ENCODE peak calls at places on chromosomes 13 and 19, in five cellular contexts. D, W, N, K and P are unnamed samples.

GRCh38 chr19:2735374-2735773 is 4.4 kb downstream of the SLC39A3 start:
- DNase-seq in D (no peak), W (no peak), N (no peak), K (no peak), P (no peak)

GRCh38 chr13:47480121-47480520 is 521.0 kb downstream of the SUCLA2 start:
- DNase-seq in D (no peak), W (no peak), N (no peak), K (no peak), P (no peak)

GRCh38 chr19:34999498-35000337 is at the start of gene GRAMD1A:
- DNase-seq in D (peak; percentile 86), W (peak; percentile 61), N (peak; percentile 95), K (peak; percentile 87), P (peak; percentile 88)

GRCh38 chr19:4379383-4380253 is 20.7 kb downstream of the SH3GL1 start:
- DNase-seq in D (no peak), W (peak; percentile 88), N (no peak), K (no peak), P (peak; percentile 84)

GRCh38 chr19:16386619-16387240 is 62.1 kb downstream of the KLF2 start:
- DNase-seq in D (no peak), W (no peak), N (peak; percentile 63), K (peak; percentile 72), P (no peak)

GRCh38 chr19:2841858-2842574 is 741 bp downstream of the ZNF555 start:
- DNase-seq in D (no peak), W (no peak), N (peak; percentile 58), K (no peak), P (no peak)

GRCh38 chr13:65378943-65379519 is 1851.1 kb downstream of the PCDH9 start:
- DNase-seq in D (no peak), W (no peak), N (no peak), K (no peak), P (no peak)

GRCh38 chr13:34031629-34032028 is 213.7 kb downstream of the RFC3 start:
- DNase-seq in D (no peak), W (no peak), N (no peak), K (no peak), P (no peak)

GRCh38 chr19:20079487-20079886 is 1.7 kb downstream of the ZNF90 start:
- DNase-seq in D (no peak), W (no peak), N (no peak), K (no peak), P (no peak)

GRCh38 chr19:34985249-34986022 is 14.7 kb upstream of the GRAMD1A start:
- DNase-seq in D (peak; percentile 54), W (no peak), N (no peak), K (peak; percentile 72), P (peak; percentile 51)

GRCh38 chr19:34481861-34482379 is 362 bp downstream of the WTIP start:
- DNase-seq in D (no peak), W (no peak), N (no peak), K (no peak), P (no peak)

GRCh38 chr19:28171983-28172382 is 1041.0 kb downstream of the UQCRFS1 start:
- DNase-seq in D (no peak), W (no peak), N (no peak), K (no peak), P (no peak)

GRCh38 chr19:28176193-28176592 is 1036.8 kb downstream of the UQCRFS1 start:
- DNase-seq in D (no peak), W (no peak), N (no peak), K (no peak), P (no peak)
- H3K27me3 ChIP-seq in D (no peaks in the 10 kb centered on the region), W (no peaks in the 10 kb centered on the region), N (no peaks in the 10 kb centered on the region), K (no peaks in the 10 kb centered on the region), P (peaks cover 2% of the 10 kb centered on the region)

GRCh38 chr13:48973845-48974431 is 1.8 kb upstream of the FNDC3A start:
- DNase-seq in D (no peak), W (no peak), N (no peak), K (no peak), P (no peak)

GRCh38 chr13:48977973-48978372 is 2.3 kb downstream of the FNDC3A start:
- DNase-seq in D (no peak), W (no peak), N (no peak), K (no peak), P (no peak)

GRCh38 chr13:48976677-48977625 is 1.2 kb downstream of the FNDC3A start:
- DNase-seq in D (no peak), W (peak; percentile 73), N (no peak), K (peak; percentile 60), P (no peak)

GRCh38 chr13:48975101-48975925 is at the start of gene FNDC3A:
- DNase-seq in D (peak; percentile 42), W (peak; percentile 47), N (peak; percentile 70), K (peak; percentile 68), P (peak; percentile 80)

GRCh38 chr13:48975926-48976676 is 389 bp downstream of the FNDC3A start:
- DNase-seq in D (peak; percentile 83), W (peak; percentile 67), N (peak; percentile 73), K (peak; percentile 77), P (peak; percentile 90)
- TF ChIP-seq CTCF in D (no peak), W (no peak), N (no peak), K (no peak), P (no peak)

GRCh38 chr13:32031025-32031814 is at the start of gene FRY:
- DNase-seq in D (peak; percentile 63), W (peak; percentile 57), N (no peak), K (peak; percentile 69), P (peak; percentile 74)
- H3K27me3 ChIP-seq in D (no peaks in the 10 kb centered on the region), W (no peaks in the 10 kb centered on the region), N (peaks cover 11% of the 10 kb centered on the region), K (no peaks in the 10 kb centered on the region), P (no peaks in the 10 kb centered on the region)

GRCh38 chr19:10816691-10817090 is 19.3 kb downstream of the TMED1 start:
- DNase-seq in D (no peak), W (no peak), N (no peak), K (no peak), P (no peak)

GRCh38 chr19:10819124-10820060 is 16.6 kb downstream of the TMED1 start:
- DNase-seq in D (no peak), W (no peak), N (no peak), K (no peak), P (no peak)

GRCh38 chr19:10818306-10819123 is 17.5 kb downstream of the TMED1 start:
- DNase-seq in D (no peak), W (no peak), N (no peak), K (no peak), P (no peak)

GRCh38 chr19:10817291-10818038 is 18.5 kb downstream of the TMED1 start:
- DNase-seq in D (peak; percentile 88), W (no peak), N (no peak), K (peak; percentile 65), P (peak; percentile 83)

DNA sequence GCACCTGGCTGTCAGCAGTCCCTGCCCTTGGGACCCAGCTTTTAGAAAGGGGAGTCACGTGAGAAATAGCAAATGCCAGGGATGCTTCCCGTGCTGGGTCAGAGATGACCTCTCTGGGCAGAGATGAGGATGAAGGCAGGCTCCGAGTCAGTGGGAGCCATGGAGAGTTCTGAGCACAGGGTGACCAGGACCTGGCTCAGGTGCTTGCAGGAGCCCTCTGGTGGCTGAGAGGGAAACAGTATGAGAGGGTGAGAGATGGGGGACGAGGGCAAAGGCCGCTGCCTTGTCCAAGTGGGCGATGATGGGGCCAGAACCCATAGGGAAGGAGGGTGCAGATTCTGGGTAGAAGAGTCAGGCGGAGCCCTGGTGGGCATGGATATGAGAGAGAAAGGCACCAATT is 15.8 kb downstream of the TMED1 start:
- DNase-seq in D (no peak), W (no peak), N (peak; percentile 42), K (no peak), P (no peak)
- TF ChIP-seq CTCF in D (no peak), W (peak; percentile 36), N (peak; percentile 70), K (no peak), P (peak; percentile 10)

GRCh38 chr19:45599286-45599685 is 2.7 kb downstream of the GPR4 start:
- DNase-seq in D (no peak), W (peak; percentile 17), N (no peak), K (no peak), P (no peak)

GRCh38 chr19:45600340-45600885 is 1.6 kb downstream of the GPR4 start:
- DNase-seq in D (no peak), W (peak; percentile 9), N (no peak), K (no peak), P (no peak)

GRCh38 chr19:45598267-45599011 is 3.6 kb downstream of the GPR4 start:
- DNase-seq in D (no peak), W (peak; percentile 6), N (no peak), K (no peak), P (no peak)

GRCh38 chr19:45595814-45596213 is 6.2 kb downstream of the GPR4 start:
- DNase-seq in D (no peak), W (peak; percentile 15), N (no peak), K (no peak), P (no peak)

GRCh38 chr19:45597425-45598111 is 4.4 kb downstream of the GPR4 start:
- DNase-seq in D (no peak), W (peak; percentile 18), N (no peak), K (no peak), P (no peak)
- H3K27me3 ChIP-seq in D (peaks cover 88% of the 10 kb centered on the region), W (peaks cover 56% of the 10 kb centered on the region), N (peaks cover 52% of the 10 kb centered on the region), K (peaks cover 6% of the 10 kb centered on the region), P (peaks cover 76% of the 10 kb centered on the region)

DNA sequence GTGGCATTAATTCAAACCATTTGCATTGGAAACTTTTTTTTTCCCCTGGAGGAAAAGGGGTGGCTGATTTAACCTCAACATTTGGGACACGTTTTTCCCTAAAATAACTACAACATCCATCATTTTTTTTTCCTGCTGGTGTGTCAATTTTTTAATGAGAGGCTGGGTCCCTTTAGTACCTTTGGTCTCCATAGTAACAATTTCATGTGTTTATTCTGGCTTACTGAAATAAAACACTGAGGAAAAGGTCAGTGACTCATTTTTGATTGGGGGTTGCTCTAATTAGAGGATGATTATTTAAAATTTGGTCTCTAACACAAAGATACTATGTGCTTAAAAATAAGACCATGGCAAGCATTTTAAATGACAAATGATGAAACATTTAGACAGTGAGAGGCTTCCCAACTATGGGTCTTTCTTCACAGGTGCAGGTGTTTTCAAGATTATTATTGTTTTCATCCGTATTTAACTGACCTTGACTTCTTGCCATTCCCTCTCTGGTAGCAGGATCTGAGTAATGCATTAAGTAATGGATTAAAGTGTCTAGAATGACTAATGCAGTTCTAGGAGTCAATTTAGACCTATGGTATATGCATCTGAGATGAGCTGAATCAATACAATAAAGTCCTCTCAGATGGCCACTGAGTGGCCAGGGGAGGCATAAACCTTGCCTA is 406.4 kb downstream of the KCNRG start:
- DNase-seq in D (no peak), W (peak; percentile 83), N (no peak), K (no peak), P (no peak)
- TF ChIP-seq CTCF in D (no peak), W (no peak), N (no peak), K (no peak), P (no peak)

DNA sequence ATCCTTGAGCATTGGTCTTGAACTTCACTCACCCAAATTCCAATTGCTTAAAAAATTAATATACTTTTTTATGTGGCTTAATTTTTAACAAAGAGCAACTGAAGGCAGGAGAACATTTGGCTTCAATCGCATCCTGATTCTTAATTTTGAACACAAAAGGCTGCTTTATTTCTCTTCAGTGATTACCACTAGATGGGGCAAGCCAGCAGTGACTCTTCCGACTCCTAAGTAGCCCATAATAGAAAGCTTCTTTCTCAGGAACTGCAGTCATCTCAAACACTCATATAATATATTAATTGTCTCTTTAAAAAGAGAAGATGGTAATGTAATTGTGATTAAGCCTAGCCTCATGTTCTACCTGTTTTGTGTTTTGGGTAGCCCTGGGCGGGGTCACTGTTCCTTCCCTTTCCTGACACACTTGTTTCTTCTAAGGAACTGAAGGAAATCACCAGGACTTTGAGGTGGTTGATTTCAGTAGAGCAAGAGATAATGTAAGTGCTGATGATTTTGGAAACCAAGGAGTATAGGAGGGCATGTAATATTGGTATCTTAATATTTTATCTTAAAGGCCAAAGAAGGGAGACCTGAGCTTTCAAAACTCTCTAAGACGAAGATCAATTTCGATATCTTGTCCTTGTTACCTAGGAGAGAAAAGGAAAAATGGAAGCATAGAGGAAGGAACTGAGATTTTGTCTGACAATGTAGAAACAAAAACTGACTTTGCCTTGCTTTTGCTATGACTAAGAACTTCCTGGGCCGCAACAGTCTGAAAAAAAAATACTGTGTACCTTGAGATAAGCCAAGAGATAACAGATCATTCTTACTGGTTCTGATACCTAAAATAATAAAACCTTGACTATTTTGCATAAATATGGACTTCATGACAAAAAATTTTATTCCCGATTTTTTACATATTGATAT is 73.1 kb downstream of the TNFSF13B start:
- DNase-seq in D (no peak), W (no peak), N (no peak), K (no peak), P (no peak)
- H3K27me3 ChIP-seq in D (no peaks in the 10 kb centered on the region), W (peaks cover 82% of the 10 kb centered on the region), N (no peaks in the 10 kb centered on the region), K (no peaks in the 10 kb centered on the region), P (no peaks in the 10 kb centered on the region)